ENCODE peak calls at places on chromosomes 11 and 22, in four cellular contexts. A is HFF-Myc, Y is chondrocyte, U is germinal center. M is an unnamed sample.

GRCh38 chr11:2524446-2525165 is 79.8 kb downstream of the KCNQ1 start:
- DNase-seq in A (no peak), Y (peak; percentile 72), U (no peak), M (peak; percentile 19)

GRCh38 chr11:94774345-94774744 is 6.2 kb downstream of the AMOTL1 start:
- DNase-seq in U (no peak), Y (no peak), A (no peak), M (no peak)

GRCh38 chr11:47847892-47848635 is at the start of gene NUP160:
- DNase-seq in Y (peak; percentile 90), A (no peak), U (peak; percentile 87), M (peak; percentile 91)

GRCh38 chr22:19853058-19853878 is 1.4 kb downstream of the GNB1L start:
- DNase-seq in U (no peak), A (no peak), Y (no peak), M (peak; percentile 16)

GRCh38 chr11:26571861-26572654 is at the start of gene MUC15:
- DNase-seq in Y (no peak), U (no peak), A (no peak), M (no peak)

GRCh38 chr11:108966978-108967377 is 302.1 kb downstream of the DDX10 start:
- DNase-seq in Y (no peak), A (no peak), U (no peak), M (no peak)

GRCh38 chr22:28541137-28541536 is 138.5 kb downstream of the TTC28 start:
- DNase-seq in Y (no peak), A (no peak), U (no peak), M (no peak)

GRCh38 chr11:45041556-45041955 is 90.9 kb upstream of the TP53I11 start:
- DNase-seq in A (no peak), U (no peak), Y (no peak), M (no peak)

GRCh38 chr22:47298017-47298820 is 535.8 kb downstream of the TBC1D22A start:
- DNase-seq in U (no peak), A (no peak), Y (no peak), M (no peak)

GRCh38 chr11:117328414-117329010 is 858 bp downstream of the CEP164 start:
- DNase-seq in U (no peak), Y (no peak), A (no peak), M (peak; percentile 47)

GRCh38 chr11:64844330-64845124 is at the start of gene CDC42BPG:
- DNase-seq in Y (peak; percentile 77), A (no peak), U (peak; percentile 90), M (peak; percentile 89)

GRCh38 chr11:19910931-19911330 is 198.3 kb downstream of the NAV2 start:
- DNase-seq in Y (no peak), A (no peak), U (no peak), M (no peak)

GRCh38 chr22:41092847-41093371 is 517 bp downstream of the EP300 start:
- DNase-seq in A (no peak), Y (no peak), U (peak; percentile 32), M (peak; percentile 44)

GRCh38 chr11:11978792-11979486 is 29.5 kb downstream of the DKK3 start:
- DNase-seq in Y (no peak), U (no peak), A (no peak), M (peak; percentile 36)

GRCh38 chr22:48886604-48887393 is 940.9 kb downstream of the BRD1 start:
- DNase-seq in U (no peak), A (no peak), Y (peak; percentile 88), M (no peak)